ENCODE peak calls at places on chromosomes 11 and 22, in six cellular contexts. V is right atrium auricular region, Y is tibial nerve, B is ovary, O is kidney, J is RWPE1. F is an unnamed sample.

GRCh38 chr11:2975594-2975993 is 16.5 kb downstream of the NAP1L4 start:
- DNase-seq in V (no peak), Y (no peak), O (no peak), B (no peak), J (peak; percentile 45), F (peak; percentile 18)

GRCh38 chr11:70099578-70100282 is 21.6 kb downstream of the ANO1 start:
- DNase-seq in B (no peak), V (no peak), J (no peak), Y (no peak), O (peak; percentile 74), F (peak; percentile 48)

GRCh38 chr11:109193880-109194279 is 228.1 kb upstream of the C11orf87 start:
- DNase-seq in V (no peak), Y (no peak), B (no peak), O (no peak), J (no peak), F (no peak)

GRCh38 chr11:57191308-57191707 is 9.6 kb downstream of the LRRC55 start:
- DNase-seq in B (no peak), V (no peak), Y (no peak), J (no peak), O (no peak), F (no peak)

GRCh38 chr11:48013269-48013901 is 33.0 kb downstream of the PTPRJ start:
- DNase-seq in J (no peak), V (no peak), O (peak; percentile 88), Y (no peak), B (no peak), F (no peak)

GRCh38 chr22:24105018-24105360 is 76.3 kb upstream of the SUSD2 start:
- DNase-seq in B (no peak), O (peak; percentile 18), J (no peak), V (peak; percentile 73), Y (no peak), F (no peak)

GRCh38 chr11:86699036-86699791 is 26.8 kb upstream of the ME3 start:
- DNase-seq in Y (no peak), B (no peak), J (no peak), V (no peak), O (no peak), F (no peak)

GRCh38 chr11:32173435-32173834 is 82.6 kb downstream of the RCN1 start:
- DNase-seq in B (peak; percentile 45), O (peak; percentile 75), V (peak; percentile 69), Y (peak; percentile 23), J (peak; percentile 44), F (peak; percentile 49)

GRCh38 chr22:31952459-31952858 is 8.1 kb downstream of the YWHAH start:
- DNase-seq in B (no peak), Y (no peak), O (no peak), V (no peak), J (peak; percentile 63), F (peak; percentile 83)

GRCh38 chr22:43894122-43894521 is 2.3 kb upstream of the PNPLA5 start:
- DNase-seq in Y (no peak), J (no peak), V (no peak), B (no peak), O (peak; percentile 11), F (no peak)

GRCh38 chr22:28986366-28986765 is 75.3 kb downstream of the C22orf31 start:
- DNase-seq in Y (no peak), O (no peak), B (no peak), J (no peak), V (no peak), F (peak; percentile 42)

GRCh38 chr11:67013511-67014045 is 9.4 kb upstream of the SYT12 start:
- DNase-seq in J (no peak), Y (no peak), O (no peak), B (no peak), V (no peak), F (no peak)

GRCh38 chr22:44039566-44040171 is 15.6 kb downstream of the PARVB start:
- DNase-seq in J (no peak), B (no peak), Y (no peak), V (no peak), O (no peak), F (no peak)

DNA sequence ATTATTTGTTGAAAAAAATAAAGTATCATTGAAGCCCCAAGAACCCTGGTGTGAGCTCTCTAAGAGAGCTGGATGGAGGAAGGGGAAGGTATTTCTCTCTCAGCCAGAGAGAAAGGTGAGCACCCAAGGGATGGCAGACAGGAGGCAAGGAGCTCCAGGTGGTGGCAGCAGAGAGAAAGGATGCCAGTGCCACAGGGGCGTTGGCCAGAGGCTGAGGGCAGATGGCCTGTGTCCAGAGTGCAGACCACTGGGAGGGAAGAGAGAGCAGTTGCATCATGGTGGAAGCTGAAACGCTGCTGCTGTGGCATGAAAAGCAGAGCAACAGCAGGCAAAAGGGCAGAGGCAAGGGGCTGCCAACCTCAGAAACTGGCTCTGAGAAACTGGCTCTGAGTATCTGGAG is 8.5 kb downstream of the SPON1 start:
- DNase-seq in J (peak; percentile 23), V (no peak), B (no peak), O (peak; percentile 69), Y (no peak), F (no peak)
- TF ChIP-seq CTCF in J (no peak), V (no peak), B (no peak), O (peak; percentile 53), Y (no peak), F (peak; percentile 44)

DNA sequence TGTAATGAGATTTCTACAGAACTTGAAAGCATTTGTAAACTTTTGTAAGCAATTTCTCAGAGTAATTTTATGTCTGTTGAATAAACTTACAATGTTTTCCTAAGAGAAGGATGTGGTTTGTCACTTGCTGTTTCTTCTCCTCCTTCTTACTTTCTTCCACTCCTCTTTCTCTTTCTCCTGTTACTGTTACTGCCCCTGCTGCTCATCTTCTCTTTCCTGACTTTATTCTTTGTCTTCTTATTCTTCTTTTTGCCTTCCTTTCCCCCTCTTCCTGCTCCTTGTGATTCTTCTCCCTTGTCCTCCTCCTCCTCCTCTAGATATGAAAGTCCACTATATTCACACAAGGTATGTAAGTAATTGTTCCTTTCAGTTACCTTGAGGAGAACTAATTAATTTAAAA is 31.1 kb upstream of the MMP7 start:
- DNase-seq in B (no peak), Y (no peak), O (no peak), J (no peak), V (no peak), F (no peak)
- H3K27ac ChIP-seq in B (no peak overlapping the region), Y (peak overlapping the region; percentile 58), O (no peak overlapping the region), J (no peak overlapping the region), V (no peak overlapping the region), F (no peak overlapping the region)

GRCh38 chr11:75350122-75350742 is 1.2 kb downstream of the ARRB1 start:
- DNase-seq in O (peak; percentile 61), Y (no peak), V (no peak), B (no peak), J (no peak), F (no peak)
- TF ChIP-seq CTCF in O (no peak), Y (no peak), V (no peak), B (no peak), J (no peak), F (no peak)

DNA sequence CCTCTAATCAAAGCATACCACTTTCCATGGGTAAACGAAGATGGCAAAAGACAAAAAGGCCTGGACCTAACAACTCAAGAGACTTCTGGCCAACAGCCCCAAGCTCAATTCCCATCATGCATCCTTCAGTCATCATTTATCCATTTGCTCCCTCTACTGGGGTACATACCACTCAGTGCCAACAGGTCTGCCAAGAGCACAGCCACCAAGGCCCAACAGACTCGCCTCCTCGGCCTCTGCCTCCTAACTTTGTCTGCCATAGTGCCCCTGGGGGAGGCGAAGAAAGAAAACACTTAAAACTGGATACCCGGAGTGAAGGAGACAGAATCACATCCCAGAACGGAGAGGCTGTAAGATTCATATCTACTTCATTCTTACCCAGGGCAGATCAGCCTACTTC is 1.1 kb downstream of the HYOU1 start:
- DNase-seq in O (no peak), Y (no peak), V (no peak), J (peak; percentile 22), B (no peak), F (no peak)
- H3K27ac ChIP-seq in O (no peak overlapping the region), Y (peak overlapping the region; percentile 91), V (peak overlapping the region; percentile 86), J (peak overlapping the region; percentile 85), B (peak overlapping the region; percentile 34), F (no peak overlapping the region)

DNA sequence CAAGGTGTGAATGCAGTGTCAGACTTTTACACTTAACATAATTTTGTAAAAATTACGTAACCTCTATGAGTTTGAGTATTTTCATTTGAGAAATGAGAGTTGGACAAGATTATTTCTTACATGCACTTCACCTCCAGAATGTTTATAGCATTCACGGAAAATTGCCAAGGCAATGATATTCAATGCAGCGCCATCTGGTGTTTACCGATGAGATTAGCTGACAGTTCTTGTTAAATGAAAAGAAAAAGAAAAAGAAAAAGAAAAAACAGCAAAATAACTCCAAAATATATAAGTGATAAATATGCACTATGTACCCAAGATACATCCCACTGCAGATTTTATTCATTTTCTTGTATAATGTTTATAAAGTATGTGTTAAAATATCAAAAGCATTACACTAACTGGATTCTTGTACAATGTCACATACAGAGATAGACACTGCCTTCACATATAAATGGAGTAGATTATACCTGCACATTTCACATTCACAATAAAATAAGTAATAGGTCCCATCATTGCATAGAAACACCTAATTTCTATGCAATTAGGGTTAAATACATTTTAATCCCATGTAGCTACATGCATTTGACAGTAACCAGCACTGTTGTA is 976.3 kb upstream of the FAT3 start:
- DNase-seq in V (no peak), Y (peak; percentile 48), B (no peak), J (peak; percentile 12), O (no peak), F (peak; percentile 59)
- TF ChIP-seq CTCF in V (peak; percentile 44), Y (peak; percentile 29), B (no peak), J (peak; percentile 73), O (peak; percentile 46), F (peak; percentile 65)

GRCh38 chr11:44525473-44526252 is 39.8 kb upstream of the CD82 start:
- DNase-seq in O (no peak), B (no peak), J (no peak), V (no peak), Y (no peak), F (no peak)

GRCh38 chr11:44526438-44526837 is 39.0 kb upstream of the CD82 start:
- DNase-seq in J (no peak), V (no peak), O (no peak), B (no peak), Y (no peak), F (no peak)

GRCh38 chr11:44527476-44527875 is 38.0 kb upstream of the CD82 start:
- DNase-seq in J (no peak), B (no peak), V (peak; percentile 67), O (no peak), Y (no peak), F (no peak)

GRCh38 chr11:44522294-44522693 is 43.2 kb upstream of the CD82 start:
- DNase-seq in B (no peak), J (no peak), V (no peak), O (no peak), Y (no peak), F (no peak)

GRCh38 chr11:44524751-44525171 is 40.7 kb upstream of the CD82 start:
- DNase-seq in J (no peak), O (no peak), Y (no peak), V (no peak), B (peak; percentile 37), F (peak; percentile 31)
- H3K27ac ChIP-seq in J (no peak overlapping the region), O (no peak overlapping the region), Y (no peak overlapping the region), V (no peak overlapping the region), B (no peak overlapping the region), F (no peak overlapping the region)

DNA sequence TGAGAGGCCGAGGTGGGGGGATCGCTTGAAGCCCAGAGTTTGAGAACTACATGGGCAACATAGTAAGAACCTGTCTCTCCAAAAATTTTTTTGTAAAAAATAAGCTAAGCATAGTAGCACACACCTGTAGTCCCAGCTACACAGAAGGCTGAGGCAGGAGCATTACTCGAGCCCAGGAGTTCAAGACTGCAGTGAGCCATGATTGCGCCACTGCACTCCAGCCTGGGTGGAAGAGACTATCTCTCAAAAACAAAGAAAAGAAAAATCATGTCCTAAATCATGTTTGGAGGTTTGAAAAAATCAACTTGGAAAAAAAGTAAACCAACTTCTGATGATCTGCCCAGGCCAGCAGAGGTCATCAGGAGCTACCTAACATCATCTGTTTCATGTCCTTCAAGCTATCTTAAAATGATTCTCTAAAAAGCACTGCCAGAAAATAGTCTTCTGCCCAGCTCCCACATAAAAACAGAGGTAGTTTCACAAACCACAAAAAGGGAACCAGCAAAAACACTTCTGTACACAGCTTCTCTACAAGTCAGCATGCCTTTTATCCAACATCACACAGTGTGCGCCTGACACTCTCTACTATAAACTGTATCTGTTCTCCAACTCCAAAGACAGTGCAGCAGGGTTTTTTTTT is 165.0 kb downstream of the SOX6 start:
- DNase-seq in O (no peak), V (no peak), Y (no peak), B (no peak), J (peak; percentile 3), F (no peak)
- TF ChIP-seq CTCF in O (no peak), V (no peak), Y (no peak), B (no peak), J (no peak), F (no peak)